ENCODE peak calls at places on chromosome 11, in five cellular contexts. I, Z, P, V and U are unnamed samples.

GRCh38 chr11:67056640-67057409 is at the start of gene RHOD:
- DNase-seq in I (peak; percentile 90), Z (no peak), P (no peak), V (no peak), U (no peak)

GRCh38 chr11:113952588-113952987 is 22.3 kb upstream of the HTR3A start:
- DNase-seq in I (no peak), Z (no peak), P (no peak), V (no peak), U (no peak)

GRCh38 chr11:12800032-12800671 is 125.9 kb downstream of the TEAD1 start:
- DNase-seq in I (peak; percentile 73), Z (peak; percentile 80), P (peak; percentile 39), V (peak; percentile 62), U (peak; percentile 70)

GRCh38 chr11:114163231-114163631 is 103.7 kb downstream of the ZBTB16 start:
- DNase-seq in I (no peak), Z (no peak), P (no peak), V (no peak), U (no peak)

GRCh38 chr11:79088967-79089366 is 351.9 kb downstream of the TENM4 start:
- DNase-seq in I (no peak), Z (no peak), P (no peak), V (no peak), U (no peak)

GRCh38 chr11:60951909-60952741 is at the start of gene SLC15A3:
- DNase-seq in I (peak; percentile 83), Z (no peak), P (no peak), V (peak; percentile 57), U (no peak)

GRCh38 chr11:134071306-134071705 is 2.4 kb downstream of the JAM3 start:
- DNase-seq in I (no peak), Z (no peak), P (no peak), V (no peak), U (no peak)

GRCh38 chr11:67627394-67627787 is 2.3 kb downstream of the NUDT8 start:
- DNase-seq in I (no peak), Z (no peak), P (no peak), V (no peak), U (no peak)

GRCh38 chr11:13680501-13681264 is 12.2 kb downstream of the FAR1 start:
- DNase-seq in I (no peak), Z (no peak), P (no peak), V (peak; percentile 8), U (no peak)

GRCh38 chr11:60844870-60845221 is 2.9 kb downstream of the CCDC86 start:
- DNase-seq in I (no peak), Z (no peak), P (no peak), V (no peak), U (no peak)

GRCh38 chr11:45092901-45093760 is 53.3 kb upstream of the PRDM11 start:
- DNase-seq in I (peak; percentile 38), Z (no peak), P (no peak), V (peak; percentile 66), U (no peak)

GRCh38 chr11:111642521-111642920 is 40.3 kb downstream of the SIK2 start:
- DNase-seq in I (no peak), Z (no peak), P (no peak), V (no peak), U (no peak)

GRCh38 chr11:110830344-110831141 is 118.3 kb upstream of the ARHGAP20 start:
- DNase-seq in I (peak; percentile 75), Z (no peak), P (no peak), V (peak; percentile 64), U (no peak)

GRCh38 chr11:15641191-15641810 is 526.6 kb downstream of the INSC start:
- DNase-seq in I (no peak), Z (no peak), P (no peak), V (no peak), U (no peak)

GRCh38 chr11:3964056-3964455 is 108.6 kb downstream of the STIM1 start:
- DNase-seq in I (no peak), Z (no peak), P (no peak), V (no peak), U (no peak)

GRCh38 chr11:133955091-133955846 is 1.5 kb downstream of the IGSF9B start:
- DNase-seq in I (peak; percentile 66), Z (no peak), P (no peak), V (no peak), U (no peak)

GRCh38 chr11:72058416-72059034 is 21.8 kb downstream of the NUMA1 start:
- DNase-seq in I (no peak), Z (no peak), P (no peak), V (peak; percentile 18), U (no peak)

GRCh38 chr11:65041206-65042035 is at the start of gene SAC3D1:
- DNase-seq in I (peak; percentile 89), Z (peak; percentile 55), P (peak; percentile 81), V (peak; percentile 34), U (no peak)

GRCh38 chr11:80393210-80393609 is 952.4 kb upstream of the TENM4 start:
- DNase-seq in I (no peak), Z (no peak), P (no peak), V (no peak), U (no peak)

GRCh38 chr11:1966531-1966930 is 19.4 kb downstream of the MRPL23 start:
- DNase-seq in I (no peak), Z (no peak), P (no peak), V (no peak), U (no peak)

GRCh38 chr11:114063149-114063828 is 3.8 kb downstream of the ZBTB16 start:
- DNase-seq in I (no peak), Z (no peak), P (no peak), V (no peak), U (no peak)

GRCh38 chr11:83528877-83529276 is 242.7 kb upstream of the CCDC90B start:
- DNase-seq in I (no peak), Z (no peak), P (no peak), V (no peak), U (no peak)

GRCh38 chr11:47001666-47002285 is 65.2 kb downstream of the CSTPP1 start:
- DNase-seq in I (no peak), Z (no peak), P (peak; percentile 96), V (no peak), U (no peak)

GRCh38 chr11:110565690-110566336 is 136.1 kb downstream of the FDX1 start:
- DNase-seq in I (no peak), Z (no peak), P (no peak), V (no peak), U (no peak)

GRCh38 chr11:27210509-27210908 is 152.5 kb downstream of the CCDC34 start:
- DNase-seq in I (peak; percentile 24), Z (no peak), P (no peak), V (no peak), U (no peak)

GRCh38 chr11:87173185-87174039 is 135.7 kb downstream of the TMEM135 start:
- DNase-seq in I (no peak), Z (peak; percentile 38), P (peak; percentile 94), V (peak; percentile 41), U (peak; percentile 75)

GRCh38 chr11:6610591-6610990 is 1.4 kb downstream of the TAF10 start:
- DNase-seq in I (no peak), Z (no peak), P (no peak), V (no peak), U (no peak)

GRCh38 chr11:961921-962320 is 36.3 kb downstream of the AP2A2 start:
- DNase-seq in I (no peak), Z (no peak), P (no peak), V (no peak), U (no peak)

GRCh38 chr11:31808268-31808667 is 2.9 kb downstream of the PAX6 start:
- DNase-seq in I (no peak), Z (no peak), P (no peak), V (no peak), U (no peak)
- H3K4me3 ChIP-seq in I (peak overlapping the region; percentile 85), Z (no peak overlapping the region), P (peak overlapping the region; percentile 60), V (no peak overlapping the region), U (no peak overlapping the region)

GRCh38 chr11:11387201-11387600 is 34.2 kb upstream of the CSNK2A3 start:
- DNase-seq in I (peak; percentile 51), Z (no peak), P (no peak), V (no peak), U (no peak)
- TF ChIP-seq CTCF in I (no peak), Z (no peak), P (no peak), V (no peak), U (no peak)

GRCh38 chr11:128696930-128697329 is 3.1 kb downstream of the FLI1 start:
- DNase-seq in I (no peak), Z (no peak), P (no peak), V (no peak), U (no peak)
- H3K4me3 ChIP-seq in I (no peak overlapping the region), Z (no peak overlapping the region), P (no peak overlapping the region), V (peak overlapping the region; percentile 82), U (no peak overlapping the region)

GRCh38 chr11:120696597-120696996 is 185.0 kb downstream of the GRIK4 start:
- DNase-seq in I (peak; percentile 80), Z (no peak), P (no peak), V (no peak), U (no peak)
- TF ChIP-seq CTCF in I (peak; percentile 75), Z (no peak), P (peak; percentile 52), V (no peak), U (no peak)

GRCh38 chr11:104127828-104128227 is 36.1 kb downstream of the PDGFD start:
- DNase-seq in I (no peak), Z (no peak), P (peak; percentile 40), V (peak; percentile 85), U (no peak)
- H3K4me3 ChIP-seq in I (no peak overlapping the region), Z (no peak overlapping the region), P (no peak overlapping the region), V (no peak overlapping the region), U (no peak overlapping the region)